ENCODE peak calls at places on chromosomes 3 and 15, in eight cellular contexts. T is A549, Q is ovary, G is progenitor cell of endocrine pancreas, H is HFFc6, Z is fibroblast of the aortic adventitia, R is transverse colon, L is HCT116. B is an unnamed sample.

GRCh38 chr15:80875568-80875967 is 96.4 kb downstream of the CEMIP start:
- DNase-seq in T (no peak), Q (peak), G (no peak), H (no peak), Z (peak), R (no peak), L (no peak), B (no peak)

GRCh38 chr3:115239717-115240116 is 92.6 kb upstream of the ZBTB20 start:
- DNase-seq in T (peak), Q (no peak), G (no peak), H (peak), Z (peak), R (no peak), L (peak), B (peak)

GRCh38 chr15:90947577-90948357 is 6.9 kb upstream of the RCCD1 start:
- DNase-seq in T (no peak), Q (no peak), G (no peak), H (no peak), Z (no peak), R (no peak), L (no peak), B (no peak)

GRCh38 chr15:88274534-88275460 is 18.3 kb upstream of the NTRK3 start:
- DNase-seq in T (peak), Q (peak), G (peak), H (peak), Z (peak), R (peak), L (peak), B (peak)

GRCh38 chr15:49215768-49216739 is 46.0 kb downstream of the GALK2 start:
- DNase-seq in T (no peak), Q (no peak), G (no peak), H (peak), Z (no peak), R (peak), L (peak), B (peak)

GRCh38 chr3:131107637-131108433 is 81.2 kb downstream of the NEK11 start:
- DNase-seq in T (no peak), Q (no peak), G (no peak), H (peak), Z (no peak), R (no peak), L (no peak), B (no peak)

GRCh38 chr15:47822066-47822465 is 104.8 kb downstream of the SEMA6D start:
- DNase-seq in T (no peak), Q (peak), G (no peak), H (no peak), Z (no peak), R (no peak), L (no peak), B (no peak)

GRCh38 chr3:180335056-180335455 is 266.9 kb upstream of the TTC14 start:
- DNase-seq in T (no peak), Q (no peak), G (no peak), H (no peak), Z (no peak), R (no peak), L (no peak), B (no peak)

GRCh38 chr15:59703979-59704796 is 15.1 kb upstream of the BNIP2 start:
- DNase-seq in T (no peak), Q (no peak), G (no peak), H (no peak), Z (no peak), R (no peak), L (no peak), B (no peak)

GRCh38 chr3:158777171-158777873 is 24.5 kb upstream of the MFSD1 start:
- DNase-seq in T (no peak), Q (no peak), G (no peak), H (no peak), Z (no peak), R (no peak), L (no peak), B (no peak)

GRCh38 chr15:82832601-82833209 is 23.3 kb downstream of the WHAMM start:
- DNase-seq in T (peak), Q (no peak), G (no peak), H (peak), Z (peak), R (no peak), L (peak), B (peak)

DNA sequence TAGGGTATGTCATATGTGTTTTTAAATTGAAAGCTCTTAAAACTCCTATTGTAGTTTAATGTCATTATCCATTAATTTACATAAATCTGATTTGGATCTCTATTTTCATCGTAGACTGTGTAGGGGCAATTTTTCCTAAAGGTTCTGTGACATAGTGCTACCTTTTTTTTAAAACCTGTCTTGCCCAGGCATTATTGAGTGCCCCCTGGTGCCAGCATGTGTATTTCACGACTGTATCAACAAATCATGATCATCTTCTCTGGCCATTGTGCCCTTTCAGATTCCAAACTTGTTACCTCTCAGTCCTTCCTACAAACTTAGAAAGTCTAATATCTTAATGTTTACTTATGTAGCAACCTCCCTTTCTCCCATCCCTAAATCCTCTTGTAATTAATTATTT is 97.2 kb upstream of the FLNB start:
- DNase-seq in T (peak), Q (no peak), G (no peak), H (peak), Z (peak), R (no peak), L (peak), B (peak)
- TF ChIP-seq CTCF in T (peak), Q (no peak), G (peak), H (peak), Z (peak), R (no peak), L (peak), B (peak)

DNA sequence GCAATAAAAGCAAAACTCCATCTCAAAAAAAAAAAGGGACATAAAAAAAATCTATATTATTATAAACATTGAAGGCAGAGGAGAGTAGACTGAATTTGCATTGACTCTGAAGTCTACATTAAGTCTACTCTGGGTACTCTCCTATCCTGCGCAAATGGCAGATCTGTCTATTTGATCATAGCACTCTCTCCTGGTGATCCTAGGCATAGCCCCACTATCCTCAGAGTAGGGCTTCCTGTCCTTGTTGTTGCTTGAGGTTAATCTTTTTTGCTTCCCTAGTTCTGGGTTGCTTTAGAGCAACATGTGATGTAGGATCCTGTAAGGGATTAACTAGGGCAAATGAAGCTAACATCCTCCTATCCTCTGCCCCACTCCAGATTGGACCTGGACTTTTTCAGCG is 82.1 kb upstream of the LRRFIP2 start:
- DNase-seq in T (no peak), Q (no peak), G (no peak), H (no peak), Z (no peak), R (no peak), L (no peak), B (no peak)
- TF ChIP-seq CTCF in T (no peak), Q (no peak), G (no peak), H (peak), Z (no peak), R (no peak), L (peak), B (no peak)

DNA sequence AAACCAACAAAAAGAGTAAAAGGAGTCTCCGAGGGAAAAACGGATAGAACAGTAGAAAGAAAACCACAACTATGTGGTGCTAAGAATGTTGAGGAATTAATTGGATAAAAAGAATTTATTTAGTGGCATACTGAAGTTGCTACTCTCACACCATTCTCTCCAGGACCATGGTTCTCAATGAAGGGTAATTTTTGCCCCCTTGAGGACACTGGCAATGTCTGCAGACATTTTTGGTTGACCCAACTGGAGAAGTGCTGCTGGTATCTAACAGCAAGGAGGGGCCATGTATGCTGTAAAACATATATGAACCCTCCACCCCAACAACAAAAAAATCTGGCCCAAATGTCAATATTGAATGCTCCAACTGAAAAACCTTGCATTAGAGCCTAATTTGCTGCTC is 85.9 kb upstream of the CSPG5 start:
- DNase-seq in T (peak), Q (no peak), G (no peak), H (peak), Z (no peak), R (no peak), L (peak), B (no peak)
- TF ChIP-seq CTCF in T (no peak), Q (no peak), G (peak), H (peak), Z (peak), R (no peak), L (peak), B (peak)

DNA sequence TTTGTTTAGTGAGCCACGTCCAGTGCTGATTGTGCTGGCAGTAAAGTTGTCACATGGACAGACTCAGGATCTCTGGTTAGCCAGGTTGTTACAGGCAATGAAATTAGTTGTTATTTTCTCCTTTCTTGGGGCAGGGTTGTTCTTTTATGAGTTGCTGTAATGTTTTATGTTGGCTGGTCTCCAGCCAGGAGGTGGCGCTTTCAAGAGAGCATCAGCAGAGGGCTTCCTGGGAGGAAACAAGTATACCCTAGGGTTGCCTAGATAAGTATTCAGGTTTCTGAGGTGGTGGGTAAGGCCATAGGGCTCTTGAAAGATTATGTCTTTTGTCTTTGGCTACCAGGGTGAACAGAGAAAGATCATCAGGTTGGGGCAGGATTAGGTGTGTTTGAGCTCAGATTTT is 14.5 kb upstream of the CFAP20DC start:
- DNase-seq in T (no peak), Q (no peak), G (no peak), H (no peak), Z (no peak), R (peak), L (peak), B (no peak)
- TF ChIP-seq CTCF in T (no peak), Q (no peak), G (no peak), H (peak), Z (no peak), R (no peak), L (peak), B (no peak)

DNA sequence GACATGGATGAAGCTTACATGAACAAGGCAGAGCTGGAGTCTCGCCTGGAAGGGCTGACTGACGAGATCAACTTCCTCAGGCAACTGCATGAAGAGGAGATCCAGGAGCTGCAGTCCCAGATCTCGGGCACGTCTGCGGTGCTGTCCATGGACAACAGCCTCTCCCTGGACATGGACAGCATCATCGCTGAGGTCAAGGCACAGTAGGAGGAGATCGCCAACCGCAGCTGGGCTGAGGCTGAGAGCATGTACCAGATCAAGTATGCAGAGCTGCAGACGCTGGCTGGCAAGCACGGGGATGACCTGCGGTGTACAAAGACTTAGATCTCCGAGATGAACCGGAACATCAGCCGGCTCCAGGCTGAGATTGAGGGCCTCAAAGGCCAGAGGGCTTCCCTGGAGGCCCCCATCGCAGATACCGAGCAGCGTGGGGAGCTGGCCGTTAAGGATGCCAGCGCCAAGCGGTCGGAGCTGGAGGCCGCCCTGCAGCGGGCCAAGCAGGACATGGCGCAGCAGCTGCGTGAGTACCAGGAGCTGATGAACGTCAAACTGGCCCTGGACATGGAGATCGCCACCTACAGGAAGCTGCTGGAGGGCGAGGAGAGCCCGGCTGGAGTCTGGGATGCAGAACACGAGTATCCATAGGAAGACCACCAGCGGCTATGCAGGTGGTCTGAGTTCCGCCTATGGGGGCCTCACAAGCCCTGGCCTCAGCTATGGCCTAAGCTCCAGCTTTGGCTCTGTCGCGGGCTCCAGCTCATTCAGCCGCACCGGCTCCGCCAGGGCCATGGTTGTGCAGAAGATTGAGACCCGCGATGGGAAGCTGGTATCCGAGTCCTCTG is 77.6 kb downstream of the CLDN11 start:
- DNase-seq in T (no peak), Q (peak), G (no peak), H (no peak), Z (no peak), R (no peak), L (no peak), B (no peak)
- TF ChIP-seq CTCF in T (no peak), Q (no peak), G (no peak), H (peak), Z (no peak), R (no peak), L (peak), B (no peak)

GRCh38 chr15:66084704-66085103 is 168.8 kb downstream of the MEGF11 start:
- DNase-seq in T (no peak), Q (no peak), G (no peak), H (no peak), Z (no peak), R (no peak), L (no peak), B (no peak)

GRCh38 chr15:66077320-66077663 is 176.3 kb downstream of the MEGF11 start:
- DNase-seq in T (no peak), Q (no peak), G (no peak), H (no peak), Z (no peak), R (no peak), L (no peak), B (no peak)

GRCh38 chr15:66078196-66078928 is 175.2 kb downstream of the MEGF11 start:
- DNase-seq in T (no peak), Q (no peak), G (no peak), H (no peak), Z (no peak), R (no peak), L (no peak), B (no peak)

GRCh38 chr15:66078929-66079275 is 174.6 kb downstream of the MEGF11 start:
- DNase-seq in T (no peak), Q (no peak), G (no peak), H (no peak), Z (no peak), R (no peak), L (no peak), B (no peak)

DNA sequence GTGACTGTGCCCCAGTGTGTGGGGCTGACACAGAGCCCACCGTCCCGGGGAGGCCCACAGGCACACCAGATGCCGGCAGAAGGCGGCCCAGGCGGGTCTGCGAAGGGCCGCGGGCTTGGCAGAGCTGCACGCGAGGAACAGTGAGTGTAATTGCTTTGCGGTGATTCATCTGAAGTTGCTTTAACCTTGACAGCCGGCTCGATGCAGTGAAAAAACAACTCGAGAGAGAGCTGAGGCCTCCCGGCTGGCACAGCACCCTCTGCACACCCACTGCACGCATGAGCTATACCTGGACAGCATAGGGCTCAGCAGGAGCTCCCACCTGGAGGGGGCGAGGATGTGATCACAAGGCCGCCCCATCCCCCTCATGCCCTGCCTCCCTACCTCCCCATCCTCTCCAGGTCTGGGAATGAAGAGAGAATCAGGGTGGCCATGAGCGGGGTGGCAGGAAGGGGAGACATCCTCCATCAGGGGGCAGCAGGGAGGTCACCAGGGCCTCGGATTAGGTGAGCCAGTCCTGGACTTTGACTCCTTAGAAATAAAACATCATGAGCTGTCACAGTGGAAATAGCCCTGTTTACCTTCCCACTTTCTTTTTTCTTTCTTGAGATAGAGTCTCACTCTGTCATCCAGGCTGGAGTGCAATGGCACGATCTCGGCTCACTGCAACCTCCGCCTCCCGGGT is 172.6 kb downstream of the MEGF11 start:
- DNase-seq in T (peak), Q (peak), G (peak), H (peak), Z (peak), R (peak), L (no peak), B (peak)
- TF ChIP-seq CTCF in T (peak), Q (no peak), G (peak), H (peak), Z (no peak), R (peak), L (peak), B (peak)